ENCODE peak calls at places on chromosome 22, in five cellular contexts. Q, X, D, J and O are unnamed samples.

GRCh38 chr22:39954584-39955055 is 5.6 kb upstream of the TMA7B start:
- DNase-seq in Q (no peak), X (no peak), D (no peak), J (no peak), O (no peak)

GRCh38 chr22:46084943-46085830 is 65.1 kb upstream of the PPARA start:
- DNase-seq in Q (peak; percentile 93), X (no peak), D (no peak), J (peak; percentile 88), O (no peak)

GRCh38 chr22:23862103-23862502 is 4.4 kb downstream of the SLC2A11 start:
- DNase-seq in Q (no peak), X (peak; percentile 80), D (peak; percentile 55), J (peak; percentile 69), O (no peak)

GRCh38 chr22:46958191-46958590 is 195.7 kb downstream of the TBC1D22A start:
- DNase-seq in Q (no peak), X (no peak), D (no peak), J (no peak), O (no peak)

GRCh38 chr22:47294222-47294532 is 531.7 kb downstream of the TBC1D22A start:
- DNase-seq in Q (no peak), X (no peak), D (no peak), J (no peak), O (no peak)

GRCh38 chr22:33210129-33210784 is 152.1 kb upstream of the SYN3 start:
- DNase-seq in Q (no peak), X (peak; percentile 83), D (peak; percentile 66), J (no peak), O (no peak)

GRCh38 chr22:19040581-19041402 is 81.4 kb downstream of the DGCR2 start:
- DNase-seq in Q (peak; percentile 42), X (no peak), D (no peak), J (peak; percentile 67), O (no peak)

GRCh38 chr22:46587492-46588278 is 32.5 kb upstream of the GRAMD4 start:
- DNase-seq in Q (peak; percentile 65), X (peak; percentile 92), D (no peak), J (peak; percentile 96), O (no peak)

GRCh38 chr22:24091551-24092420 is 80.7 kb downstream of the CABIN1 start:
- DNase-seq in Q (peak; percentile 24), X (no peak), D (no peak), J (peak; percentile 68), O (no peak)

GRCh38 chr22:23874871-23875270 is 17.2 kb downstream of the SLC2A11 start:
- DNase-seq in Q (no peak), X (no peak), D (no peak), J (no peak), O (no peak)

GRCh38 chr22:47152938-47153337 is 390.5 kb downstream of the TBC1D22A start:
- DNase-seq in Q (no peak), X (no peak), D (no peak), J (no peak), O (no peak)

GRCh38 chr22:24681236-24681635 is 78.2 kb downstream of the GGT1 start:
- DNase-seq in Q (no peak), X (no peak), D (no peak), J (no peak), O (no peak)

GRCh38 chr22:29215012-29215860 is 9.5 kb downstream of the EMID1 start:
- DNase-seq in Q (peak; percentile 29), X (no peak), D (no peak), J (peak; percentile 66), O (no peak)

GRCh38 chr22:47175761-47176359 is 413.4 kb downstream of the TBC1D22A start:
- DNase-seq in Q (peak; percentile 44), X (no peak), D (no peak), J (peak; percentile 67), O (no peak)

GRCh38 chr22:49133541-49133940 is 694.1 kb downstream of the BRD1 start:
- DNase-seq in Q (no peak), X (no peak), D (no peak), J (no peak), O (no peak)

GRCh38 chr22:35275580-35275979 is 18.3 kb downstream of the HMGXB4 start:
- DNase-seq in Q (no peak), X (no peak), D (no peak), J (no peak), O (no peak)

GRCh38 chr22:39456262-39457046 is at the start of gene MGAT3:
- DNase-seq in Q (no peak), X (no peak), D (no peak), J (peak; percentile 73), O (no peak)

GRCh38 chr22:48758021-48758561 is 1069.6 kb downstream of the BRD1 start:
- DNase-seq in Q (peak; percentile 40), X (no peak), D (no peak), J (peak; percentile 42), O (no peak)

GRCh38 chr22:24550028-24550901 is 4.7 kb downstream of the GUCD1 start:
- DNase-seq in Q (no peak), X (no peak), D (no peak), J (no peak), O (no peak)

GRCh38 chr22:46515208-46516111 is 22.0 kb downstream of the CELSR1 start:
- DNase-seq in Q (no peak), X (no peak), D (no peak), J (no peak), O (no peak)

GRCh38 chr22:23556026-23556620 is 24.0 kb downstream of the IGLL1 start:
- DNase-seq in Q (no peak), X (no peak), D (no peak), J (peak; percentile 30), O (no peak)

GRCh38 chr22:23218867-23219251 is 38.5 kb downstream of the BCR start:
- DNase-seq in Q (peak; percentile 81), X (peak; percentile 66), D (no peak), J (peak; percentile 93), O (no peak)

GRCh38 chr22:40044870-40045834 is 50.4 kb downstream of the FAM83F start:
- DNase-seq in Q (peak; percentile 68), X (peak; percentile 89), D (peak; percentile 74), J (peak; percentile 97), O (no peak)

GRCh38 chr22:35092146-35092805 is 26.3 kb downstream of the ISX start:
- DNase-seq in Q (no peak), X (no peak), D (no peak), J (no peak), O (no peak)

GRCh38 chr22:36914383-36914752 is 940 bp downstream of the CSF2RB start:
- DNase-seq in Q (no peak), X (peak; percentile 46), D (no peak), J (no peak), O (no peak)

GRCh38 chr22:36911887-36912661 is 1.4 kb upstream of the CSF2RB start:
- DNase-seq in Q (no peak), X (no peak), D (no peak), J (no peak), O (no peak)

GRCh38 chr22:36916034-36916433 is 2.6 kb downstream of the CSF2RB start:
- DNase-seq in Q (no peak), X (no peak), D (no peak), J (no peak), O (no peak)

GRCh38 chr22:36912694-36913430 is 566 bp upstream of the CSF2RB start:
- DNase-seq in Q (no peak), X (no peak), D (no peak), J (no peak), O (no peak)

DNA sequence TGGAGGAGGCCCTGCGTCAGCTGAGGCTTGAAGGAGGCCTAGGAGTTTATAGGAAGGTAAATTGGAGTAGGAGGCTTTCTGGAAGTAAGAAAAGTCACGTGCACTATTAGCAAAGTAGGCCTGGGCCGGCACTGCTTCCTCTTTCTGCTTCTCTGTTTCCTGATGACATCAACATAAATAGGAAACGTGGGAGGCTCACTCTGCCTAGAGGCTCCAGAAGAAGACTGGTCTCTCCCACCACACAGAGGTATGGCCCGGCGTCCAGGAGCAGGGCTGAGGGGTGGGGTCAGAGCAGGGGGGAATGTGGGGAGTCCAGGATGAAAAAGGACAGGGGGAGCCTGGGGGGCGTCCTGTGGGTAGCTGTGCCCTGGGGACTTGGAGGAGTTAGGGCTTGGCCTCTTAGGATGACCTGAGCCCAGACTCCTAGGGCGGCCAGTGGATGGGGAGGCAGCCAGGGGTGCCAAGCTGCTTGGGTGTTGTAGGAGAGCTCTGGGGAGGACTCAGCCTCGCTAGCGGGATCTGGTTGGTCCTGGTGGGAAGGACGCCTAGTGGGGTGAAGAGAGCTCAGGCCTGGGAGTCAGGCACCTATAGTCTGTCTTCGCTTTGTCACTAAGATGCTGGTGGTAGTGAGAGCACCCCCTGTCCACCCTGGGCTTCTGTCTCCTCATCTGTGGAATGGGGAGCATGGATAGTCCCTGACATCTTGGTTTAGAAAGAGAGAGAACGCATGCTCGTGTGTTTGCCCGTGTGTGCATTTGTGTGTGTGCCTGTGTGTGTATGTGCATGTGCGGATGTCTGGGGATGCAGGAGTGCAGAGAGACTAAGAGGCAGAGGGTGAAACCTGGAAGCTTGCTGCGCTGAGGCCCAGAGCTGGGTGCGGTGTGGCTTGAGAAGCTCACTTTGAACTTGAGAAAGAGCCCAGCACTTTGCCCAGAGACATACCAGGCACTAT is at the start of gene CSF2RB:
- DNase-seq in Q (peak; percentile 86), X (peak; percentile 55), D (no peak), J (peak; percentile 91), O (no peak)
- H3K27ac ChIP-seq in Q (no peak within 1 kb of the TSS), X (peak within 1 kb of the TSS; percentile 47), D (no peak within 1 kb of the TSS), J (peak within 1 kb of the TSS; percentile 83), O (no peak within 1 kb of the TSS)

GRCh38 chr22:27986937-27987336 is 67.9 kb upstream of the PITPNB start:
- DNase-seq in Q (no peak), X (no peak), D (peak; percentile 35), J (no peak), O (no peak)
- H3K27ac ChIP-seq in Q (no peak overlapping the region), X (no peak overlapping the region), D (no peak overlapping the region), J (no peak overlapping the region), O (no peak overlapping the region)

GRCh38 chr22:31609716-31610115 is 52.3 kb downstream of the PISD start:
- DNase-seq in Q (no peak), X (no peak), D (no peak), J (peak; percentile 42), O (no peak)
- H3K27ac ChIP-seq in Q (no peak overlapping the region), X (no peak overlapping the region), D (no peak overlapping the region), J (no peak overlapping the region), O (no peak overlapping the region)

GRCh38 chr22:26767351-26767970 is 110.1 kb downstream of the MIAT start:
- DNase-seq in Q (no peak), X (no peak), D (no peak), J (no peak), O (no peak)

GRCh38 chr22:26770624-26771023 is 113.2 kb downstream of the MIAT start:
- DNase-seq in Q (no peak), X (no peak), D (no peak), J (no peak), O (no peak)

GRCh38 chr22:26768986-26769385 is 111.6 kb downstream of the MIAT start:
- DNase-seq in Q (no peak), X (no peak), D (no peak), J (no peak), O (no peak)

GRCh38 chr22:26766510-26767350 is 109.3 kb downstream of the MIAT start:
- DNase-seq in Q (no peak), X (no peak), D (no peak), J (no peak), O (no peak)

DNA sequence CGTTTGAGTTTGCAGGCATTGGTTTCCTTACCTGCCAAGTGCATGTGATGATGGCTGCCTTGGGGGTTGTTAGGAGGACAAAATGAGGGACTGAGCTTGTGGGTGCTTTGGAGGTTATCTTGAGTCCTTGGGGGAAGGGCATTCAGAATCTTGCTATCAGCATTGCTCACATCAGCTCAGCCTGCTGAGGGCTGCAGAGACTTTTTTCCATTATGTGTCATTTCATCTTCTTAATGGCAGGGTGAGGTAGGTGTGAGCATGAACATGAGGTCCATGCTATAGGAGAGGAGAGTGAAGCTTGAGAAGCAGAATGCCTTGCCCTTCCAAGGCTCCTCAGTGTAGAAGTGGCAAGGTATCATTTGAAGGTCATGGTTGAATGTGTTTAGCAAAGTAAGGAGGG is 112.3 kb downstream of the MIAT start:
- DNase-seq in Q (no peak), X (no peak), D (no peak), J (no peak), O (no peak)
- H3K27ac ChIP-seq in Q (no peak overlapping the region), X (no peak overlapping the region), D (no peak overlapping the region), J (no peak overlapping the region), O (no peak overlapping the region)

GRCh38 chr22:45007946-45008852 is 1.6 kb downstream of the PHF21B start:
- DNase-seq in Q (no peak), X (no peak), D (peak; percentile 80), J (no peak), O (no peak)
- H3K27ac ChIP-seq in Q (no peak overlapping the region), X (no peak overlapping the region), D (peak overlapping the region; percentile 53), J (no peak overlapping the region), O (no peak overlapping the region)